ENCODE peak calls at places on chromosomes 6 and 20, in four cellular contexts. V is adrenal gland, A is testis, T is HepG2. D is an unnamed sample.

GRCh38 chr6:145814035-145814500 is 527 bp downstream of the FBXO30 start:
- DNase-seq in V (peak), A (peak), T (peak), D (peak)

GRCh38 chr20:34085544-34086040 is 26.5 kb downstream of the EIF2S2 start:
- DNase-seq in V (no peak), A (no peak), T (no peak), D (no peak)

GRCh38 chr6:33445020-33445676 is 9.2 kb upstream of the ZBTB9 start:
- DNase-seq in V (no peak), A (no peak), T (no peak), D (no peak)

GRCh38 chr6:1025821-1026220 is 286.1 kb upstream of the FOXQ1 start:
- DNase-seq in V (no peak), A (no peak), T (no peak), D (no peak)

GRCh38 chr6:11609324-11610071 is 71.9 kb downstream of the TMEM170B start:
- DNase-seq in V (peak), A (no peak), T (no peak), D (no peak)

GRCh38 chr6:70108230-70108629 is 194.7 kb downstream of the COL9A1 start:
- DNase-seq in V (no peak), A (no peak), T (peak), D (no peak)

GRCh38 chr6:149015224-149015876 is 268.5 kb downstream of the UST start:
- DNase-seq in V (no peak), A (no peak), T (no peak), D (no peak)

GRCh38 chr6:122081921-122082320 is 317.5 kb upstream of the HSF2 start:
- DNase-seq in V (no peak), A (no peak), T (no peak), D (no peak)

GRCh38 chr20:1130849-1131248 is 12.4 kb downstream of the PSMF1 start:
- DNase-seq in V (no peak), A (no peak), T (no peak), D (no peak)

GRCh38 chr20:5895626-5896025 is 54.7 kb downstream of the TRMT6 start:
- DNase-seq in V (no peak), A (no peak), T (no peak), D (no peak)

DNA sequence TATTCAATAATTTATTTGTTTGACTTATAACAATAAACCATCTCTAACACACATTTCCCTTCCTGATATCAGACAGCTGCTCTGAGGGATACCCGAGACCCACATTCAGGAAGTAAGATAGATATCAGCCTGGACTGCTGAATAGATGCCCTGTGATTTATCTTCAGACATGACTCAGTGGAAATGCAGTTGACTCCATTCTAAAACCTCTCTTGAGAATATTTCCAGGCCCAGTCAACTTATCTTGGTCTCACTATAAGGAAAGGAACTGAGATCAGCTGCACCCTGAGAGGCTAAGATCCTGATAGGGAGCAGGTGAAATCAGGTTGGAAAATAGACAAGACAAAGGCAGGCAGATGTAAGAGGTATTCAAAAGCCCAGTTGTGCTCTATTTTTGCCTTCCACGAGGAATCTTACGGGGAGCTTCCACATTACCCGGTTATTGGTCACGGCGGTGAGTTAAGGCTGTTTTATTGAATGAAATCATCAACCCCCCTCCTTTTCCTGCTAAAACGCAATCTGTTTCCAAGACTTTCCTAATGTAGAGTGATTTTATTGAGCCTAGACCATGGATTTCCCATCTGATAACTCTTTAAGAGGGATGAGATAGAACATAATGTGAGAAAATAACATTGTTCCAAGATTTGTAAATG is 25.5 kb downstream of the C6orf15 start:
- DNase-seq in V (no peak), A (no peak), T (no peak), D (no peak)
- H3K4me3 ChIP-seq in V (no peak), A (no peak), T (no peak), D (no peak)

DNA sequence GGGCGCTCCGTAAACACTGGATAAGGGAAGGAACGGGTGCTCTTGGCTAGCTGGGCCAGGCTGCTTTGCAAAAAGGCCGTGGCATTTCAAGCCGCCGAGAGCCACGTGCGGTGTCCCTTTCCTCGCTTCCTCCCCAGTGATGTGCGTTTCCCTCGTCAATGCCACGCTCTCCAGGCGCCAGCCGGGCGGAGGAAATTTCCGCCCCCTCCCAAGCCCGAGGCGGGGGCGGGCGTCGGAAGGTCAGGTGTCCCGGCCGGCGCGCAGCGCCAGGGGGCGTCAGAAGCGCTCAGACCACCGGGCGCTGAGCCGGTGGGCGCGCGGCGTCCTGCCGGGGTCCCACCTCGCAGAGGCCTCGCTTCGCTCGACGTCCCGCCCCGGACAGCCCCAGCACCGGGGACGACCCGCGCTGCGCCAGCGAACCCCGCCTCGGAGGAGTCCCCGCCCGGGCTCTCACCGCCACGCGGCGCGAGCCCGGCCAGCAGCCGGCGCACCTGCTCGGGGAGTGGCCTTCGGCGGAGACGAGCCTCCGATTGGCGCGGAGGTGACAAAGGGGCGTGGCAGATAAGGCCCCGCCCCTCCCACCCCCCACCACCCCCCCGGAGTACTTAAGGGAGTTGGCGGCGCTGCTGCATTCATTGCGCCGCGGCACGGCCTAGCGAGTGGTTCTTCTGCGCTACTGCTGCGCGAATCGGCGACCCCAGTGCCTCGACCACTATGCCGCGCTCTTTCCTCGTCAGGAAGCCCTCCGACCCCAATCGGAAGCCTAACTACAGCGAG is at the start of gene SNAI1:
- DNase-seq in V (peak), A (peak), T (peak), D (peak)
- TF ChIP-seq POLR2A in V (peak), A (no peak), T (peak), D (peak)

GRCh38 chr20:62065669-62066338 is at the start of gene TAF4:
- DNase-seq in V (peak), A (peak), T (peak), D (peak)

GRCh38 chr20:62066983-62067433 is 1.3 kb upstream of the TAF4 start:
- DNase-seq in V (peak), A (peak), T (peak), D (no peak)

GRCh38 chr20:62066339-62066982 is 780 bp upstream of the TAF4 start:
- DNase-seq in V (peak), A (peak), T (peak), D (peak)

GRCh38 chr20:62068997-62069396 is 3.3 kb upstream of the TAF4 start:
- DNase-seq in V (peak), A (no peak), T (no peak), D (no peak)

DNA sequence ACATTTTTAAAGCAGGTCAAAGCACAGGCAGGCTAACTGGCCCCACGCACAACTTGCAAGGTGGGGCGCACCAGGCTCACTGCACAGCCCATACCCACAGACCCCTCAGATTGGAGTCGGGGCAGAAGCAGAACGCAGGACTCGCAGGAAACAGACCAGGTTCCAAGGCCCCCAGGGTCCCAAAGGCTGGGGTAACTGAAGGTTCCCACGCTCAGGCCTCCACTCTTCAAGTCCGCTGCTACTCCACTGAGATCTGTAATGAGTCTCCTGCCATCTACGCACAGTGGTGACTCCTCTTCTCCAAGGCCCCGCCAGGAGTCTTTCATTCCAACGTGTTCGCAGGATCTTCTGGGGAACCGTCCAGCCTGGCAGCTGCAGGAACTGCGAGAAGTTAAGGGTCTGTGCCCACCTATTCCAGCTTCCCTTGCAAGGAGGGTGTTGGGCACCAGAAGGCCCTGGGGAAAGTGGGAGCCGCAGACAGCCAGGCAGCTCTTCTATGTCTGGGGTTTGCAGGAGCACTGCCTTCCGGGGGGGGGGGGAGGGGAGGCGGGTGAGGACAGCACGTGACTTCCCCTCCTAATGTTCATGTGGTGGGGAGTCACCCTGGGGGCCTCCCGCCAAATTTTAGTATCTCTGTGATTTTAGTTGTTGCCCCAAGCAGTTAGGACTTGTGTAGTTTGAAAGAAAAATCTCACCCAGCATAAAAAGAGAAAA is 2.0 kb upstream of the TAF4 start:
- DNase-seq in V (peak), A (no peak), T (no peak), D (no peak)
- H3K4me3 ChIP-seq in V (no peak), A (no peak), T (peak), D (no peak)

DNA sequence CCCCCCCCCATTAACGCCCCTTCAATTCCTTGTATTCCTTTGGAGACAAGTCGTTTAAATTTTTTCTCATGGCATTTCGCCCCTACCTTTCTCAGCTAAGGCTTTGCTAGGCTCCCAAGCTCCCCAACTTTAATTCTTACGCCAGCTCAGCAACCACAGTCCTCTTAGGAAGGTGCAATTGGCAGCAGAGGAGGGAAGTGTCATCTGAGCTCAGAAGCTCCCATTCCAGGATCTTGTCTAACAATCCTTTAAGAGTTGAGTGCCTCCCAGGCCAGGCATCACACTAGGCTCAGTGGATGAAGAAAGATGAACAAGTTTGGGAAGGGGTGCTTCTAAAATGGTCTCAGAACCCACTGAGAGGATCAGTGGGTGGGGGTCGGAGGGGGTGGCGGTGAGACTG is 131.2 kb upstream of the AKAP12 start:
- DNase-seq in V (no peak), A (no peak), T (no peak), D (no peak)
- TF ChIP-seq POLR2A in V (no peak), A (no peak), T (no peak), D (no peak)

GRCh38 chr6:35776364-35777215 is at the start of gene CLPSL2:
- DNase-seq in V (no peak), A (no peak), T (no peak), D (no peak)

GRCh38 chr6:35775031-35775430 is 1.4 kb upstream of the CLPSL2 start:
- DNase-seq in V (no peak), A (no peak), T (no peak), D (no peak)

GRCh38 chr6:35769211-35769610 is 7.2 kb upstream of the CLPSL2 start:
- DNase-seq in V (no peak), A (no peak), T (no peak), D (no peak)

GRCh38 chr6:35774116-35774794 is 2.1 kb upstream of the CLPSL2 start:
- DNase-seq in V (no peak), A (no peak), T (no peak), D (no peak)

GRCh38 chr6:35771343-35771627 is 5.1 kb upstream of the CLPSL2 start:
- DNase-seq in V (no peak), A (no peak), T (no peak), D (no peak)
- H3K4me3 ChIP-seq in V (no peak), A (no peak), T (no peak), D (no peak)

GRCh38 chr6:99426454-99426762 is 1.3 kb upstream of the PNISR start:
- DNase-seq in V (no peak), A (no peak), T (no peak), D (no peak)

GRCh38 chr6:99427988-99428387 is 2.9 kb upstream of the PNISR start:
- DNase-seq in V (no peak), A (no peak), T (no peak), D (no peak)

GRCh38 chr6:99424022-99424421 is 1.1 kb downstream of the PNISR start:
- DNase-seq in V (no peak), A (no peak), T (no peak), D (no peak)

GRCh38 chr6:99424761-99425646 is at the start of gene PNISR:
- DNase-seq in V (peak), A (peak), T (peak), D (peak)

GRCh38 chr6:99425647-99426453 is 742 bp upstream of the PNISR start:
- DNase-seq in V (peak), A (peak), T (peak), D (peak)
- TF ChIP-seq POLR2A in V (no peak), A (no peak), T (no peak), D (no peak)

D was measured in prostate gland.